ENCODE peak calls at places on chromosome 12, in seven cellular contexts. W, X, F, B, C, L and A are unnamed samples.

GRCh38 chr12:22978962-22979361 is 354.0 kb downstream of the ETNK1 start:
- DNase-seq in F (no peak), X (no peak), B (no peak), C (no peak), L (peak; percentile 11), W (no peak), A (no peak)

GRCh38 chr12:115983226-115983798 is 294.2 kb downstream of the MED13L start:
- DNase-seq in L (no peak), C (peak; percentile 75), X (no peak), F (no peak), B (peak; percentile 40), W (peak; percentile 4), A (no peak)

GRCh38 chr12:110039085-110039807 is 9.1 kb downstream of the C12orf76 start:
- DNase-seq in W (peak; percentile 99), C (no peak), L (no peak), B (peak; percentile 28), F (no peak), X (no peak), A (peak; percentile 93)

GRCh38 chr12:109621864-109622485 is 48.4 kb downstream of the MVK start:
- DNase-seq in C (no peak), F (no peak), W (no peak), B (no peak), L (peak; percentile 86), X (no peak), A (no peak)

GRCh38 chr12:25830456-25830855 is 128.0 kb upstream of the RASSF8 start:
- DNase-seq in W (no peak), L (no peak), X (no peak), C (no peak), B (no peak), F (no peak), A (no peak)

GRCh38 chr12:125218952-125219351 is 153.7 kb downstream of the AACS start:
- DNase-seq in B (no peak), L (no peak), F (no peak), W (no peak), C (no peak), X (no peak), A (no peak)

GRCh38 chr12:124278389-124279101 is 16.3 kb upstream of the RFLNA start:
- DNase-seq in F (no peak), L (no peak), C (no peak), X (no peak), W (peak; percentile 91), B (no peak), A (no peak)

GRCh38 chr12:55934773-55935172 is 3.8 kb downstream of the DGKA start:
- DNase-seq in B (no peak), F (no peak), C (no peak), W (no peak), X (no peak), L (no peak), A (no peak)

GRCh38 chr12:52382854-52383253 is 2.6 kb downstream of the KRT84 start:
- DNase-seq in W (no peak), L (no peak), X (no peak), B (no peak), C (no peak), F (no peak), A (no peak)

GRCh38 chr12:49534806-49535278 is 4.0 kb upstream of the KCNH3 start:
- DNase-seq in B (no peak), X (no peak), C (no peak), F (no peak), W (no peak), L (peak; percentile 33), A (no peak)

GRCh38 chr12:3202734-3203446 is 125.7 kb downstream of the TSPAN9 start:
- DNase-seq in C (peak; percentile 93), F (no peak), X (no peak), L (peak; percentile 83), W (peak; percentile 28), B (peak; percentile 49), A (peak; percentile 20)

GRCh38 chr12:32920506-32921085 is 24.0 kb upstream of the PKP2 start:
- DNase-seq in B (no peak), C (no peak), W (no peak), X (no peak), F (no peak), L (no peak), A (no peak)

GRCh38 chr12:40730281-40730680 is 38.0 kb downstream of the CNTN1 start:
- DNase-seq in L (no peak), W (no peak), C (no peak), F (no peak), B (no peak), X (no peak), A (no peak)

GRCh38 chr12:132278421-132279183 is 50.8 kb downstream of the GALNT9 start:
- DNase-seq in B (no peak), W (no peak), L (no peak), X (no peak), F (no peak), C (no peak), A (no peak)
- TF ChIP-seq SIN3A in B (no peak), W (no peak), L (no peak), X (no peak), F (no peak), C (no peak), A (no peak)

GRCh38 chr12:64672925-64673409 is 62.7 kb downstream of the RASSF3 start:
- DNase-seq in B (peak; percentile 93), F (no peak), C (no peak), W (peak; percentile 76), X (peak; percentile 56), L (peak; percentile 69), A (no peak)

GRCh38 chr12:64671682-64672081 is 61.4 kb downstream of the RASSF3 start:
- DNase-seq in L (no peak), C (no peak), F (no peak), W (no peak), X (no peak), B (no peak), A (no peak)

GRCh38 chr12:64670856-64671639 is 60.8 kb downstream of the RASSF3 start:
- DNase-seq in F (no peak), W (no peak), L (no peak), X (peak; percentile 59), C (no peak), B (peak; percentile 48), A (no peak)

GRCh38 chr12:64669270-64669842 is 59.1 kb downstream of the RASSF3 start:
- DNase-seq in W (peak; percentile 49), B (peak; percentile 66), F (peak; percentile 73), C (no peak), X (no peak), L (peak; percentile 47), A (no peak)

GRCh38 chr12:64670039-64670438 is 59.7 kb downstream of the RASSF3 start:
- DNase-seq in X (no peak), C (no peak), B (peak; percentile 52), F (no peak), W (no peak), L (peak; percentile 34), A (no peak)
- H3K4me3 ChIP-seq in X (no peak overlapping the region), C (no peak overlapping the region), B (no peak overlapping the region), F (peak overlapping the region; percentile 74), W (no peak overlapping the region), L (no peak overlapping the region), A (no peak overlapping the region)

DNA sequence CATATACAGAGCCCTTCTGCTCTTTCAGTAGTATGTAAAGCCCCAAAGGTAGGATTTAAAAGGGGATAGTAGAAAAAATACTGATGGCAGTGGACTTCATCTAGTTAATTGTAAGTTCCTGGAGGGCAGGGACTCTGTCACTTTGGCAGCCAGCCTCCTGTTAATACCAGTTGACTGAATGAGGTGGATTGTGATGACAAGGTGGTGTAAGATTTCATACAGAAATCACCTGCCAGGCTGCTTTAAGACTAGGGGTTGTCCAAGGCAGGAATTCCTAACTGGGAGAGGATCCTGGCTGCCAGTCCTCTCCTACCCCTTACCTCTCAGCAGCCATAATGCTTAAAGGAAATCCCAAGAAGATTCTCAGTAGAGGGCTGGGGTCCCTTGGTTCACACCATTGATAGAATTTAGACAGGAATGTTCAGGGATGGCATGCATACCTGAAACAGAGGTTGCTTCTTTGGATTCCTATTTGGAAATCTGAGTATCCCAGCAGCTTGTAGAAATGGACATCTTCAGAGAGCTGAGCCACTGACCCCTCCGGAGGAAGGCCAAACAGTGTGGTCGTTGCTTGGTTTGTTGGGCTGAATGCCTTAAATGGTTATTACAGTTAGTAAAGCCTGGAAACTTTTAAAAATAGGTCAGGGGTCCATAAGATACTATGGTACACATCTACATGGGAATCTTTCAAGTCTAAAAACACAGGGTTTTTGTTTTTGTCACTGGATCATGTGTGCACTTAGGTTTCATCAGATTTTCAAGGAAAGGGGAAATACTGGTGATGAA is 7.5 kb downstream of the DYRK2 start:
- DNase-seq in C (no peak), F (no peak), W (no peak), X (no peak), B (no peak), L (no peak), A (no peak)
- H3K4me1 ChIP-seq in C (peaks cover 3% of the 10 kb centered on the region), F (no peaks in the 10 kb centered on the region), W (peaks cover 9% of the 10 kb centered on the region), X (no peaks in the 10 kb centered on the region), B (no peaks in the 10 kb centered on the region), L (peaks cover 38% of the 10 kb centered on the region), A (peaks cover 6% of the 10 kb centered on the region)

GRCh38 chr12:120847392-120848157 is 56.6 kb downstream of the SPPL3 start:
- DNase-seq in B (no peak), C (no peak), F (peak; percentile 78), L (no peak), W (no peak), X (peak; percentile 23), A (no peak)
- TF ChIP-seq SIN3A in B (no peak), C (no peak), F (no peak), L (no peak), W (no peak), X (no peak), A (no peak)

GRCh38 chr12:9971158-9971557 is at the start of gene CLEC12A:
- DNase-seq in L (no peak), C (no peak), F (no peak), W (no peak), B (no peak), X (no peak), A (no peak)
- H3K4me3 ChIP-seq in L (no peak within 1 kb of the TSS), C (no peak within 1 kb of the TSS), F (no peak within 1 kb of the TSS), W (no peak within 1 kb of the TSS), B (no peak within 1 kb of the TSS), X (no peak within 1 kb of the TSS), A (no peak within 1 kb of the TSS)